ENCODE peak calls at places on chromosome 21, in five cellular contexts. One of them, this sample, is unnamed.

GRCh38 chr21:30257773-30258172 is 25.0 kb downstream of the KRTAP24-1 start:
- DNase-seq in fibroblast of lung: peak; percentile 9
- DNase-seq in Panc1: no peak
- DNase-seq in CD8-positive, alpha-beta T cell: no peak
- DNase-seq in heart right ventricle: no peak
- DNase-seq in this sample: no peak

GRCh38 chr21:14742119-14742518 is 196.0 kb upstream of the SAMSN1 start:
- DNase-seq in Panc1: no peak
- DNase-seq in CD8-positive, alpha-beta T cell: no peak
- DNase-seq in fibroblast of lung: no peak
- DNase-seq in heart right ventricle: no peak
- DNase-seq in this sample: no peak

GRCh38 chr21:33428669-33429068 is 25.5 kb downstream of the IFNGR2 start:
- DNase-seq in heart right ventricle: no peak
- DNase-seq in Panc1: no peak
- DNase-seq in fibroblast of lung: peak; percentile 17
- DNase-seq in CD8-positive, alpha-beta T cell: no peak
- DNase-seq in this sample: no peak

GRCh38 chr21:14864211-14865021 is 200.4 kb downstream of the NRIP1 start:
- DNase-seq in heart right ventricle: peak; percentile 68
- DNase-seq in Panc1: no peak
- DNase-seq in CD8-positive, alpha-beta T cell: peak; percentile 17
- DNase-seq in fibroblast of lung: peak; percentile 82
- DNase-seq in this sample: no peak

GRCh38 chr21:39845581-39846130 is 21.6 kb upstream of the PCP4 start:
- DNase-seq in fibroblast of lung: no peak
- DNase-seq in heart right ventricle: no peak
- DNase-seq in Panc1: no peak
- DNase-seq in CD8-positive, alpha-beta T cell: no peak
- DNase-seq in this sample: peak; percentile 56

GRCh38 chr21:33655591-33656221 is 13.4 kb downstream of the ITSN1 start:
- DNase-seq in Panc1: peak; percentile 91
- DNase-seq in heart right ventricle: no peak
- DNase-seq in CD8-positive, alpha-beta T cell: no peak
- DNase-seq in fibroblast of lung: peak; percentile 72
- DNase-seq in this sample: peak; percentile 96

GRCh38 chr21:17784604-17785402 is 34.4 kb downstream of the C21orf91 start:
- DNase-seq in fibroblast of lung: no peak
- DNase-seq in heart right ventricle: no peak
- DNase-seq in CD8-positive, alpha-beta T cell: no peak
- DNase-seq in Panc1: no peak
- DNase-seq in this sample: no peak

GRCh38 chr21:17406202-17406601 is 106.6 kb upstream of the CXADR start:
- DNase-seq in heart right ventricle: no peak
- DNase-seq in fibroblast of lung: no peak
- DNase-seq in Panc1: no peak
- DNase-seq in CD8-positive, alpha-beta T cell: no peak
- DNase-seq in this sample: no peak

GRCh38 chr21:14070049-14070893 is 140.5 kb downstream of the LIPI start:
- DNase-seq in heart right ventricle: peak; percentile 55
- DNase-seq in Panc1: no peak
- DNase-seq in fibroblast of lung: no peak
- DNase-seq in CD8-positive, alpha-beta T cell: no peak
- DNase-seq in this sample: no peak

GRCh38 chr21:17602874-17603273 is 9.8 kb downstream of the BTG3 start:
- DNase-seq in fibroblast of lung: peak; percentile 82
- DNase-seq in heart right ventricle: no peak
- DNase-seq in Panc1: no peak
- DNase-seq in CD8-positive, alpha-beta T cell: no peak
- DNase-seq in this sample: no peak

GRCh38 chr21:28729887-28730286 is 262.8 kb downstream of the LTN1 start:
- DNase-seq in heart right ventricle: no peak
- DNase-seq in Panc1: no peak
- DNase-seq in CD8-positive, alpha-beta T cell: no peak
- DNase-seq in fibroblast of lung: no peak
- DNase-seq in this sample: no peak

GRCh38 chr21:15804247-15804985 is 74.6 kb downstream of the USP25 start:
- DNase-seq in heart right ventricle: no peak
- DNase-seq in fibroblast of lung: no peak
- DNase-seq in CD8-positive, alpha-beta T cell: no peak
- DNase-seq in Panc1: no peak
- DNase-seq in this sample: no peak

GRCh38 chr21:20443558-20444155 is 554.6 kb upstream of the NCAM2 start:
- DNase-seq in fibroblast of lung: no peak
- DNase-seq in CD8-positive, alpha-beta T cell: no peak
- DNase-seq in Panc1: no peak
- DNase-seq in heart right ventricle: no peak
- DNase-seq in this sample: no peak

GRCh38 chr21:39935716-39936115 is 68.5 kb downstream of the PCP4 start:
- DNase-seq in fibroblast of lung: no peak
- DNase-seq in CD8-positive, alpha-beta T cell: no peak
- DNase-seq in Panc1: no peak
- DNase-seq in heart right ventricle: no peak
- DNase-seq in this sample: no peak

GRCh38 chr21:16241021-16241420 is 511.2 kb downstream of the USP25 start:
- DNase-seq in heart right ventricle: no peak
- DNase-seq in fibroblast of lung: no peak
- DNase-seq in Panc1: no peak
- DNase-seq in CD8-positive, alpha-beta T cell: no peak
- DNase-seq in this sample: no peak

GRCh38 chr21:33199516-33200217 is 30.1 kb upstream of the IFNAR2 start:
- DNase-seq in CD8-positive, alpha-beta T cell: peak; percentile 79
- DNase-seq in heart right ventricle: no peak
- DNase-seq in Panc1: peak; percentile 61
- DNase-seq in fibroblast of lung: peak; percentile 95
- DNase-seq in this sample: peak; percentile 68

GRCh38 chr21:29504751-29505321 is 206.1 kb downstream of the BACH1 start:
- DNase-seq in Panc1: no peak
- DNase-seq in heart right ventricle: no peak
- DNase-seq in CD8-positive, alpha-beta T cell: no peak
- DNase-seq in fibroblast of lung: no peak
- DNase-seq in this sample: peak; percentile 69

GRCh38 chr21:32413697-32414578 is 1.4 kb downstream of the EVA1C start:
- DNase-seq in Panc1: no peak
- DNase-seq in CD8-positive, alpha-beta T cell: no peak
- DNase-seq in heart right ventricle: no peak
- DNase-seq in fibroblast of lung: peak; percentile 67
- DNase-seq in this sample: no peak

DNA sequence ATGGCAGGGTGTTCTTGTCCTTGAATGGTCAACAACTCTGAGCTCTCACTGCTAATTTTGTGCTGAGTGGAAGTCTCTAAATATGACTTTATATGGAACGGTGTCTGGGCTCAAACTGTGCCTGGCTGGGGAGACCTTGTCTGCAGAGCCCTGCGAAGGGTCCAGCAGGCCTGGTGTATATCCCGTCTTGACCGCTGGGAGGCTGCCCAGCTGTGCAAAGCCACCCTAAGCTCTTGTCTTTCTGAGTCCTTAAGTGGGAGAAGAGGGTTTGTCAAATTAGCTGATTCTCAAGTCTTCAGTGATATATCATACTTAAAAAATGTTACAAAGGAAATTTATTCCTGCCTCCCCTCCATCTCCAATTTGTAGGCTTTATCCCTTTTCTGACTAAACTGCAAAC is 198.7 kb downstream of the KCNJ6 start:
- DNase-seq in fibroblast of lung: no peak
- DNase-seq in CD8-positive, alpha-beta T cell: no peak
- DNase-seq in Panc1: no peak
- DNase-seq in heart right ventricle: no peak
- DNase-seq in this sample: no peak
- TF ChIP-seq CTCF in fibroblast of lung: no peak
- TF ChIP-seq CTCF in CD8-positive, alpha-beta T cell: no peak
- TF ChIP-seq CTCF in Panc1: peak; percentile 19
- TF ChIP-seq CTCF in heart right ventricle: no peak
- TF ChIP-seq CTCF in this sample: no peak

DNA sequence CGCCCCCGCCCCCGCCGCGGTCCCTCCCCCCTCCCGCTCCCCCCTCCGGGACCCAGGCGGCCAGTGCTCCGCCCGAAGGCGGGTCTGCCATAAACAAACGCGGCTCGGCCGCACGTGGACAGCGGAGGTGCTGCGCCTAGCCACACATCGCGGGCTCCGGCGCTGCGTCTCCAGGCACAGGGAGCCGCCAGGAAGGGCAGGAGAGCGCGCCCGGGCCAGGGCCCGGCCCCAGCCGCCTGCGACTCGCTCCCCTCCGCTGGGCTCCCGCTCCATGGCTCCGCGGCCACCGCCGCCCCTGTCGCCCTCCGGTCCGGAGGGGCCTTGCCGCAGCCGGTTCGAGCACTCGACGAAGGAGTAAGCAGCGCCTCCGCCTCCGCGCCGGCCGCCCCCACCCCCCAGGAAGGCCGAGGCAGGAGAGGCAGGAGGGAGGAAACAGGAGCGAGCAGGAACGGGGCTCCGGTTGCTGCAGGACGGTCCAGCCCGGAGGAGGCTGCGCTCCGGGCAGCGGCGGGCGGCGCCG is at the start of gene SIM2:
- DNase-seq in fibroblast of lung: no peak
- DNase-seq in CD8-positive, alpha-beta T cell: no peak
- DNase-seq in Panc1: no peak
- DNase-seq in heart right ventricle: no peak
- DNase-seq in this sample: no peak
- H3K4me3 ChIP-seq in fibroblast of lung: no peak within 1 kb of the TSS
- H3K4me3 ChIP-seq in CD8-positive, alpha-beta T cell: no peak within 1 kb of the TSS
- H3K4me3 ChIP-seq in Panc1: peak within 1 kb of the TSS; percentile 47
- H3K4me3 ChIP-seq in heart right ventricle: peak within 1 kb of the TSS; percentile 35
- H3K4me3 ChIP-seq in this sample: peak within 1 kb of the TSS; percentile 54

GRCh38 chr21:45484318-45484717 is 57.9 kb downstream of the SLC19A1 start:
- DNase-seq in Panc1: no peak
- DNase-seq in heart right ventricle: no peak
- DNase-seq in fibroblast of lung: no peak
- DNase-seq in CD8-positive, alpha-beta T cell: no peak
- DNase-seq in this sample: no peak
- H3K36me3 ChIP-seq in Panc1: peaks cover 3% of the 10 kb centered on the region
- H3K36me3 ChIP-seq in heart right ventricle: no peaks in the 10 kb centered on the region
- H3K36me3 ChIP-seq in fibroblast of lung: peaks cover 11% of the 10 kb centered on the region
- H3K36me3 ChIP-seq in CD8-positive, alpha-beta T cell: no peaks in the 10 kb centered on the region
- H3K36me3 ChIP-seq in this sample: peaks cover 4% of the 10 kb centered on the region

GRCh38 chr21:25898671-25899070 is 163.9 kb downstream of the GABPA start:
- DNase-seq in heart right ventricle: no peak
- DNase-seq in CD8-positive, alpha-beta T cell: no peak
- DNase-seq in fibroblast of lung: no peak
- DNase-seq in Panc1: no peak
- DNase-seq in this sample: no peak

GRCh38 chr21:25896657-25897056 is 161.9 kb downstream of the GABPA start:
- DNase-seq in CD8-positive, alpha-beta T cell: no peak
- DNase-seq in fibroblast of lung: no peak
- DNase-seq in heart right ventricle: no peak
- DNase-seq in Panc1: no peak
- DNase-seq in this sample: no peak

GRCh38 chr21:25897383-25897782 is 162.6 kb downstream of the GABPA start:
- DNase-seq in Panc1: no peak
- DNase-seq in fibroblast of lung: no peak
- DNase-seq in heart right ventricle: no peak
- DNase-seq in CD8-positive, alpha-beta T cell: no peak
- DNase-seq in this sample: no peak

GRCh38 chr21:25891596-25891995 is 156.8 kb downstream of the GABPA start:
- DNase-seq in Panc1: no peak
- DNase-seq in CD8-positive, alpha-beta T cell: no peak
- DNase-seq in fibroblast of lung: no peak
- DNase-seq in heart right ventricle: no peak
- DNase-seq in this sample: no peak

GRCh38 chr21:25895565-25896205 is 160.9 kb downstream of the GABPA start:
- DNase-seq in heart right ventricle: no peak
- DNase-seq in Panc1: no peak
- DNase-seq in CD8-positive, alpha-beta T cell: no peak
- DNase-seq in fibroblast of lung: peak; percentile 66
- DNase-seq in this sample: no peak
- TF ChIP-seq CTCF in heart right ventricle: peak; percentile 64
- TF ChIP-seq CTCF in Panc1: peak; percentile 59
- TF ChIP-seq CTCF in CD8-positive, alpha-beta T cell: peak; percentile 49
- TF ChIP-seq CTCF in fibroblast of lung: peak; percentile 57
- TF ChIP-seq CTCF in this sample: peak; percentile 26

GRCh38 chr21:45338326-45339017 is 50.8 kb upstream of the POFUT2 start:
- DNase-seq in heart right ventricle: peak; percentile 3
- DNase-seq in CD8-positive, alpha-beta T cell: no peak
- DNase-seq in fibroblast of lung: no peak
- DNase-seq in Panc1: no peak
- DNase-seq in this sample: no peak
- H3K4me3 ChIP-seq in heart right ventricle: no peak overlapping the region
- H3K4me3 ChIP-seq in CD8-positive, alpha-beta T cell: no peak overlapping the region
- H3K4me3 ChIP-seq in fibroblast of lung: no peak overlapping the region
- H3K4me3 ChIP-seq in Panc1: no peak overlapping the region
- H3K4me3 ChIP-seq in this sample: no peak overlapping the region

GRCh38 chr21:35005077-35005476 is 44.0 kb downstream of the RUNX1 start:
- DNase-seq in Panc1: no peak
- DNase-seq in fibroblast of lung: peak; percentile 55
- DNase-seq in heart right ventricle: no peak
- DNase-seq in CD8-positive, alpha-beta T cell: no peak
- DNase-seq in this sample: no peak
- H3K36me3 ChIP-seq in Panc1: no peaks in the 10 kb centered on the region
- H3K36me3 ChIP-seq in fibroblast of lung: no peaks in the 10 kb centered on the region
- H3K36me3 ChIP-seq in heart right ventricle: no peaks in the 10 kb centered on the region
- H3K36me3 ChIP-seq in CD8-positive, alpha-beta T cell: no peaks in the 10 kb centered on the region
- H3K36me3 ChIP-seq in this sample: no peaks in the 10 kb centered on the region

GRCh38 chr21:18954415-18954972 is 550.9 kb upstream of the TMPRSS15 start:
- DNase-seq in CD8-positive, alpha-beta T cell: no peak
- DNase-seq in fibroblast of lung: no peak
- DNase-seq in Panc1: no peak
- DNase-seq in heart right ventricle: no peak
- DNase-seq in this sample: no peak

GRCh38 chr21:18950045-18950740 is 546.6 kb upstream of the TMPRSS15 start:
- DNase-seq in heart right ventricle: no peak
- DNase-seq in fibroblast of lung: no peak
- DNase-seq in CD8-positive, alpha-beta T cell: no peak
- DNase-seq in Panc1: no peak
- DNase-seq in this sample: no peak

DNA sequence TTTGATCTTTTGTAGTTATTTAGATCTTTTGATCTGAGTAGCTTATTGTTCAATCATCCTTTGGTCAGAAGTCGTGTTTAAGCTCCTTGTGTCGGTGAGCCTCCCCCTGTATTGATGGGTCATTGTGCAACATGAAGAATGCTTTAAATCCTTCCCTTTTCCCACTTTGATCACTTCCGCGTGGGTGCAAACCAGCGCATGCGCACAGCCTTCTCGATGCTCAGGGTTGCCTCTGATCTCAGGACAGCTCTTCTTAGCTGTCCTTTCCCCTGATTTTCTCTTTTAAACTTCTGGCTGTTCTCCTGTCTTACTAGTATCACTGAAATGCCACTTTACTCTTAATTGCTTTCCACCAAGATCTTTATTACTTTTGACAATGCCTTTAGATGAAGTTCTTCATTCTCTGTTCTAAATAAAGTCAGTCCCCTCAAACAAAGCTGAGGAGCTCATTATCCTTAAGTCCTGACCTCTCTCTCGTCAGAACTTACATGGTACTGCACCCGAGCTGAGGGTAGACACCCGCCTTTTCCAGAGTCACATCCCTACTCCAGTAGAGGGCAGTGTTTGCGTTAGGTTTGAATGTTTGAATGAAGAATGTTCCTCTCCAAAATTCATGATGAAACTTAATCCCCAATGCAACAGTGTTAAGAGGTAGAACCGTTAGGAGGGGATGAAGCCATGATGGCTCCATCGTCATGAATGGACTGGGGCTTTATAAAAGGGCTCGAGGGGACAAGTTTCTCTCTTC is 547.9 kb upstream of the TMPRSS15 start:
- DNase-seq in Panc1: peak; percentile 1
- DNase-seq in heart right ventricle: no peak
- DNase-seq in fibroblast of lung: no peak
- DNase-seq in CD8-positive, alpha-beta T cell: no peak
- DNase-seq in this sample: peak; percentile 5
- TF ChIP-seq CTCF in Panc1: peak; percentile 66
- TF ChIP-seq CTCF in heart right ventricle: peak; percentile 49
- TF ChIP-seq CTCF in fibroblast of lung: no peak
- TF ChIP-seq CTCF in CD8-positive, alpha-beta T cell: no peak
- TF ChIP-seq CTCF in this sample: peak; percentile 68

This sample was measured in kidney epithelial cell.